ENCODE peak calls at places on chromosome 6, in four cellular contexts. L is A549, A is aorta, V is dermis blood vessel endothelial cell. J is an unnamed sample.

GRCh38 chr6:127550403-127550802 is 26.6 kb upstream of the C6orf58 start:
- DNase-seq in A (no peak), L (no peak), V (no peak), J (peak; percentile 59)

GRCh38 chr6:44676246-44676790 is 288.8 kb downstream of the CDC5L start:
- DNase-seq in A (no peak), V (no peak), L (no peak), J (no peak)

GRCh38 chr6:151757506-151757955 is 50.0 kb upstream of the ESR1 start:
- DNase-seq in A (no peak), V (peak; percentile 17), L (no peak), J (peak; percentile 17)

GRCh38 chr6:38638941-38639497 is 710 bp downstream of the BTBD9 start:
- DNase-seq in L (peak; percentile 31), V (peak; percentile 47), A (no peak), J (peak; percentile 71)

GRCh38 chr6:154166140-154166539 is 127.1 kb downstream of the OPRM1 start:
- DNase-seq in L (no peak), V (no peak), A (peak; percentile 62), J (no peak)

GRCh38 chr6:5055118-5055517 is 30.0 kb upstream of the PPP1R3G start:
- DNase-seq in A (no peak), V (peak; percentile 17), L (no peak), J (no peak)

GRCh38 chr6:14193524-14193923 is 76.0 kb downstream of the CD83 start:
- DNase-seq in L (no peak), V (no peak), A (no peak), J (no peak)

GRCh38 chr6:87919416-87919815 is 128.2 kb upstream of the SPACA1 start:
- DNase-seq in L (no peak), V (no peak), A (no peak), J (no peak)

GRCh38 chr6:35490821-35491557 is 5.9 kb downstream of the TEAD3 start:
- DNase-seq in V (no peak), L (no peak), A (no peak), J (no peak)

GRCh38 chr6:56291278-56291917 is 44.0 kb upstream of the COL21A1 start:
- DNase-seq in V (no peak), L (no peak), A (no peak), J (no peak)

GRCh38 chr6:57262491-57262890 is 40.4 kb upstream of the RAB23 start:
- DNase-seq in V (no peak), L (no peak), A (peak; percentile 80), J (peak; percentile 55)

GRCh38 chr6:56860466-56860865 is 94.4 kb upstream of the BEND6 start:
- DNase-seq in A (no peak), V (peak; percentile 54), L (no peak), J (peak; percentile 45)

GRCh38 chr6:123372737-123373136 is 264.0 kb downstream of the TRDN start:
- DNase-seq in L (no peak), A (no peak), V (no peak), J (no peak)

GRCh38 chr6:106181664-106182418 is 95.7 kb downstream of the PRDM1 start:
- DNase-seq in L (no peak), A (no peak), V (no peak), J (peak; percentile 80)

GRCh38 chr6:99353126-99353525 is 3.7 kb upstream of the FAXC start:
- DNase-seq in V (peak; percentile 22), A (no peak), L (no peak), J (no peak)

GRCh38 chr6:149961728-149962425 is 1.9 kb upstream of the ULBP1 start:
- DNase-seq in A (no peak), V (peak; percentile 62), L (peak; percentile 36), J (peak; percentile 18)

GRCh38 chr6:88538849-88539571 is 372.9 kb upstream of the CNR1 start:
- DNase-seq in L (no peak), V (no peak), A (no peak), J (no peak)

GRCh38 chr6:32113386-32114352 is 4.5 kb upstream of the TNXB start:
- DNase-seq in L (peak; percentile 34), V (peak; percentile 57), A (peak; percentile 95), J (peak; percentile 96)

GRCh38 chr6:154937306-154938244 is 57.5 kb upstream of the TIAM2 start:
- DNase-seq in V (no peak), L (no peak), A (no peak), J (no peak)

GRCh38 chr6:110777636-110778035 is 37.6 kb downstream of the CDK19 start:
- DNase-seq in A (no peak), V (no peak), L (no peak), J (no peak)

GRCh38 chr6:148457137-148457842 is 114.7 kb downstream of the SASH1 start:
- DNase-seq in A (no peak), V (peak; percentile 97), L (no peak), J (peak; percentile 22)

GRCh38 chr6:20238688-20239587 is 26.7 kb upstream of the MBOAT1 start:
- DNase-seq in V (no peak), L (no peak), A (no peak), J (no peak)

GRCh38 chr6:39188101-39188455 is 41.2 kb downstream of the KCNK5 start:
- DNase-seq in V (no peak), L (no peak), A (no peak), J (no peak)

J was measured in foreskin fibroblast.